ENCODE peak calls at places on chromosome 7, in seven cellular contexts. Z is H1, M is K562, J is GM12892, X is SK-N-SH, W is HepG2, C is GM12878. I is an unnamed sample.

GRCh38 chr7:77439572-77439971 is 23.4 kb upstream of the GSAP start:
- DNase-seq in J (no peak), X (peak; percentile 30), Z (no peak), W (peak; percentile 72), C (no peak), M (no peak), I (no peak)

GRCh38 chr7:46852795-46853194 is 729.1 kb downstream of the TNS3 start:
- DNase-seq in C (no peak), X (no peak), M (no peak), W (no peak), J (no peak), Z (no peak), I (no peak)

GRCh38 chr7:129958643-129959479 is 6.1 kb upstream of the UBE2H start:
- DNase-seq in M (peak; percentile 96), J (no peak), X (peak; percentile 79), W (peak; percentile 84), C (no peak), Z (no peak), I (no peak)

GRCh38 chr7:28627263-28627653 is 214.9 kb downstream of the CREB5 start:
- DNase-seq in X (no peak), W (no peak), Z (no peak), M (no peak), J (no peak), C (no peak), I (no peak)

GRCh38 chr7:86320341-86320740 is 323.4 kb upstream of the GRM3 start:
- DNase-seq in C (no peak), Z (no peak), J (no peak), M (no peak), X (no peak), W (no peak), I (no peak)

GRCh38 chr7:47071866-47072265 is 510.0 kb downstream of the TNS3 start:
- DNase-seq in J (no peak), W (no peak), X (no peak), C (no peak), Z (no peak), M (no peak), I (no peak)

GRCh38 chr7:128361463-128362441 is at the start of gene PRRT4:
- DNase-seq in M (peak; percentile 80), Z (no peak), X (peak; percentile 73), J (peak; percentile 50), C (no peak), W (no peak), I (peak; percentile 62)

GRCh38 chr7:155820788-155821187 is 8.5 kb upstream of the SHH start:
- DNase-seq in M (no peak), C (no peak), X (no peak), J (no peak), W (no peak), Z (no peak), I (no peak)

GRCh38 chr7:88001744-88002530 is 67.9 kb downstream of the ADAM22 start:
- DNase-seq in C (no peak), M (no peak), Z (no peak), J (no peak), X (no peak), W (no peak), I (no peak)

GRCh38 chr7:159088016-159088865 is 56.4 kb downstream of the VIPR2 start:
- DNase-seq in M (no peak), X (no peak), J (no peak), Z (no peak), W (no peak), C (no peak), I (no peak)

GRCh38 chr7:25303380-25304321 is 75.4 kb upstream of the NPVF start:
- DNase-seq in C (no peak), W (no peak), X (no peak), M (no peak), J (no peak), Z (peak; percentile 49), I (no peak)

GRCh38 chr7:132141109-132141508 is 435.2 kb downstream of the PLXNA4 start:
- DNase-seq in M (no peak), W (no peak), Z (no peak), C (no peak), X (no peak), J (no peak), I (no peak)

GRCh38 chr7:77657427-77658331 is 38.6 kb upstream of the RSBN1L start:
- DNase-seq in C (peak; percentile 12), Z (no peak), J (no peak), W (peak; percentile 53), X (peak; percentile 64), M (peak; percentile 43), I (peak; percentile 15)

GRCh38 chr7:22730921-22731654 is 4.1 kb downstream of the IL6 start:
- DNase-seq in M (no peak), W (no peak), Z (no peak), C (no peak), X (no peak), J (no peak), I (no peak)

GRCh38 chr7:2237109-2237602 is 4.4 kb upstream of the MAD1L1 start:
- DNase-seq in M (no peak), Z (no peak), J (peak; percentile 77), X (no peak), W (no peak), C (peak; percentile 96), I (peak; percentile 77)

GRCh38 chr7:112887-113286 is 79.5 kb upstream of the FAM20C start:
- DNase-seq in J (no peak), X (no peak), M (no peak), Z (no peak), C (no peak), W (no peak), I (no peak)

GRCh38 chr7:1512781-1513656 is 8.8 kb upstream of the INTS1 start:
- DNase-seq in Z (no peak), J (no peak), M (no peak), X (no peak), C (no peak), W (no peak), I (peak; percentile 66)

GRCh38 chr7:104804696-104805095 is 209.3 kb upstream of the KMT2E start:
- DNase-seq in J (no peak), W (no peak), M (no peak), C (no peak), X (no peak), Z (no peak), I (no peak)

GRCh38 chr7:143331179-143331825 is 15.4 kb downstream of the CLCN1 start:
- DNase-seq in C (no peak), J (no peak), Z (no peak), M (no peak), W (no peak), X (no peak), I (no peak)

GRCh38 chr7:92709912-92710311 is 119.7 kb upstream of the FAM133B start:
- DNase-seq in C (no peak), X (no peak), W (no peak), M (no peak), Z (no peak), J (no peak), I (no peak)

GRCh38 chr7:47609803-47610452 is 28.0 kb upstream of the TNS3 start:
- DNase-seq in W (no peak), J (no peak), X (no peak), Z (no peak), C (no peak), M (no peak), I (no peak)

DNA sequence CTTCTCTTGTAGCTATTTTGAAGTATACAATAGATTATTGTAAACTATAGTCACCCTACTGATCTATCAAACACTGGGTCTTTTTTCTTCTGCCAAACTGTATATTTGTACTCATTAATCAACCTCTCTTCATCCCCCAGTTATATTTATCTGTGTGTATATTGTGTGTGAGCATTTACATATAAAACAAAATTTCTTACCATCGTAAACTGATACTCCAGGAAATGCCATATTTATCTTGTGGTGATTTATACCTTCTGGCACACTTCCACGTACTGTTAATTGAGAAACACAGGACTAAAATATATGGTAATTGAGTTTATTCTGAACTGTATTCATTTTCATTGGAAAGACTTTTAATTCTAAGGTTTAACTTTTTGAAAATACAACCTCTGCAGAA is 18.9 kb downstream of the ANLN start:
- DNase-seq in X (no peak), M (no peak), J (no peak), C (no peak), W (no peak), Z (no peak), I (no peak)
- TF ChIP-seq TAF1 in X (no peak), M (no peak), J (no peak), C (no peak), W (no peak), Z (no peak), I (no peak)

GRCh38 chr7:151705744-151706567 is 171.0 kb downstream of the PRKAG2 start:
- DNase-seq in X (peak; percentile 85), J (no peak), Z (no peak), M (peak; percentile 55), W (peak; percentile 30), C (no peak), I (peak; percentile 48)
- TF ChIP-seq TAF1 in X (no peak), J (no peak), Z (no peak), M (no peak), W (no peak), C (no peak), I (no peak)

GRCh38 chr7:98753176-98753575 is 116.6 kb downstream of the TMEM130 start:
- DNase-seq in Z (no peak), X (no peak), C (no peak), M (no peak), J (no peak), W (no peak), I (no peak)
- TF ChIP-seq TAF1 in Z (no peak), X (no peak), C (no peak), M (no peak), J (no peak), W (no peak), I (no peak)

GRCh38 chr7:158029431-158029938 is 558.1 kb downstream of the PTPRN2 start:
- DNase-seq in W (no peak), Z (no peak), C (no peak), J (no peak), X (no peak), M (no peak), I (no peak)
- TF ChIP-seq TAF1 in W (no peak), Z (no peak), C (no peak), J (no peak), X (no peak), M (no peak), I (no peak)

I was measured in GM12891.